ENCODE peak calls at places on chromosomes 6 and 20, in seven cellular contexts. I is kidney glomerular epithelial cell; U is SIG-M5; G is activated T-cell treated with anti-CD3 and anti-CD28 coated beads, Interleukin-2, amount 50 U/mL, for 72 hours; E is naive thymus-derived CD8-positive, alpha-beta T cell; K is left cardiac atrium; A is left ventricle myocardium inferior. L is an unnamed sample.

GRCh38 chr20:31566658-31567379 is 38.3 kb upstream of the ID1 start:
- DNase-seq in I (no peak), U (no peak), G (no peak), E (no peak), K (no peak), A (no peak), L (peak; percentile 59)

GRCh38 chr20:19706463-19706862 is 51.6 kb upstream of the RIN2 start:
- DNase-seq in I (no peak), U (peak; percentile 68), G (no peak), E (no peak), K (no peak), A (no peak), L (no peak)

GRCh38 chr6:5398530-5398929 is 137.2 kb downstream of the FARS2 start:
- DNase-seq in I (peak; percentile 13), U (no peak), G (peak; percentile 50), E (peak; percentile 43), K (no peak), A (no peak), L (peak; percentile 52)

GRCh38 chr20:62363920-62364851 is 2.9 kb downstream of the LAMA5 start:
- DNase-seq in I (peak; percentile 37), U (no peak), G (no peak), E (no peak), K (peak; percentile 76), A (peak; percentile 51), L (no peak)

GRCh38 chr6:111871207-111871606 is 2.0 kb downstream of the FYN start:
- DNase-seq in I (no peak), U (peak; percentile 14), G (peak; percentile 50), E (peak; percentile 65), K (no peak), A (no peak), L (peak; percentile 50)

GRCh38 chr20:53077373-53078205 is 105.4 kb downstream of the TSHZ2 start:
- DNase-seq in I (peak; percentile 63), U (no peak), G (no peak), E (no peak), K (peak; percentile 35), A (no peak), L (peak; percentile 56)

GRCh38 chr6:17281497-17282481 is 628 bp downstream of the RBM24 start:
- DNase-seq in I (no peak), U (no peak), G (no peak), E (no peak), K (peak; percentile 29), A (no peak), L (no peak)

GRCh38 chr6:125865015-125865414 is 74.3 kb downstream of the NCOA7 start:
- DNase-seq in I (no peak), U (no peak), G (no peak), E (no peak), K (no peak), A (no peak), L (no peak)

GRCh38 chr6:3239110-3239830 is 11.8 kb upstream of the TUBB2B start:
- DNase-seq in I (no peak), U (no peak), G (no peak), E (no peak), K (no peak), A (no peak), L (no peak)

GRCh38 chr6:43773050-43773956 is 3.3 kb downstream of the VEGFA start:
- DNase-seq in I (no peak), U (no peak), G (peak; percentile 81), E (peak; percentile 32), K (peak; percentile 65), A (peak; percentile 58), L (peak; percentile 79)

L was measured in activated CD4-positive, alpha-beta T cell treated with anti-CD3 and anti-CD28 coated beads for 36 hours.